ENCODE peak calls at places on chromosomes 3 and 15, in seven cellular contexts. O, S, W, A, R, P and L are unnamed samples.

GRCh38 chr3:67296039-67296892 is 298.2 kb downstream of the KBTBD8 start:
- DNase-seq in P (no peak), W (no peak), S (no peak), A (peak; percentile 5), R (no peak), O (no peak), L (no peak)

GRCh38 chr3:49673715-49674490 is at the start of gene APEH:
- DNase-seq in S (peak; percentile 98), W (peak; percentile 98), O (peak; percentile 95), R (peak; percentile 98), P (peak; percentile 91), A (peak; percentile 98), L (peak; percentile 98)

GRCh38 chr3:3170998-3171397 is 8.5 kb downstream of the CRBN start:
- DNase-seq in P (no peak), O (no peak), S (no peak), W (no peak), A (peak; percentile 44), R (no peak), L (no peak)

GRCh38 chr3:30401971-30402370 is 204.4 kb upstream of the TGFBR2 start:
- DNase-seq in S (no peak), P (peak; percentile 13), O (no peak), A (no peak), W (peak; percentile 27), R (no peak), L (no peak)

GRCh38 chr3:120440001-120440703 is 10.6 kb downstream of the FSTL1 start:
- DNase-seq in R (no peak), A (no peak), P (no peak), S (no peak), W (no peak), O (no peak), L (no peak)

GRCh38 chr3:50268703-50269451 is at the start of gene SEMA3B:
- DNase-seq in R (peak; percentile 97), O (peak; percentile 76), S (peak; percentile 93), W (peak; percentile 79), A (peak; percentile 73), P (no peak), L (peak; percentile 94)

GRCh38 chr15:93028111-93028631 is 60.8 kb downstream of the RGMA start:
- DNase-seq in O (no peak), S (no peak), P (no peak), R (no peak), A (no peak), W (no peak), L (no peak)

GRCh38 chr3:63135362-63135761 is 142.7 kb upstream of the SYNPR start:
- DNase-seq in R (no peak), W (no peak), S (no peak), A (no peak), P (no peak), O (no peak), L (no peak)

GRCh38 chr15:76752549-76752948 is 152.6 kb downstream of the SCAPER start:
- DNase-seq in O (no peak), R (no peak), P (no peak), A (no peak), S (no peak), W (no peak), L (no peak)

GRCh38 chr3:13039286-13039896 is 33.8 kb downstream of the IQSEC1 start:
- DNase-seq in O (no peak), A (no peak), P (no peak), S (no peak), W (no peak), R (no peak), L (no peak)

GRCh38 chr3:100072328-100073048 is 41.8 kb downstream of the FILIP1L start:
- DNase-seq in R (no peak), S (no peak), W (no peak), A (no peak), P (no peak), O (no peak), L (no peak)

GRCh38 chr3:78580691-78581090 is 1187.1 kb downstream of the ROBO1 start:
- DNase-seq in S (no peak), A (no peak), W (no peak), R (no peak), O (no peak), P (no peak), L (no peak)

GRCh38 chr3:178436773-178437172 is 99.5 kb upstream of the KCNMB2 start:
- DNase-seq in S (no peak), O (no peak), A (peak; percentile 22), P (no peak), R (peak; percentile 9), W (no peak), L (no peak)

GRCh38 chr3:123453675-123454074 is 4.8 kb upstream of the ADCY5 start:
- DNase-seq in P (no peak), A (no peak), S (no peak), W (no peak), O (no peak), R (no peak), L (no peak)

DNA sequence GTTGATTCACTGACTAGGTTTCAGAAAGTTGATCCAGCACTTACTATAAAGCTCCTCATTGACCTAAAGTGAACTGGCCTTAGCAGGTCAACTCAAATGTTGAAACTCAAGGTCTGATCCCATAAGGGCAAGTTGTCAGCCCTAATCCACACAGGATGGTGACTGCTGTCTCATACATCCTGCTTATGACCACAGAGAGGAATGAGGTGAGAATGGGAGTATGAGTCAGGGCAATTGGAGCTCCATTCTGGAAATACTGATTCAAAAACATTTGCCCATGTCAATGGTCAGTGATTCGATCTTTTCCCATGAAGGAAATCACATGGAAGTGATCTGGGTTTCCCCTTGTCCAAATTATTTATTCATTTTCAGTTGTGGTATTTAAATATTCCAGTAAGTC is 78.7 kb downstream of the ZNF385D start:
- DNase-seq in O (no peak), S (no peak), R (no peak), W (no peak), A (no peak), P (no peak), L (no peak)
- H3K27ac ChIP-seq in O (no peak overlapping the region), S (no peak overlapping the region), R (no peak overlapping the region), W (no peak overlapping the region), A (no peak overlapping the region), P (no peak overlapping the region), L (no peak overlapping the region)

GRCh38 chr3:188947401-188947982 is 224.3 kb upstream of the TPRG1 start:
- DNase-seq in S (peak; percentile 90), R (peak; percentile 91), O (peak; percentile 92), A (peak; percentile 86), W (peak; percentile 92), P (peak; percentile 74), L (peak; percentile 90)
- TF ChIP-seq POLR2A in S (no peak), R (peak; percentile 85), O (peak; percentile 67), A (peak; percentile 38), W (no peak), P (peak; percentile 63), L (peak; percentile 52)

DNA sequence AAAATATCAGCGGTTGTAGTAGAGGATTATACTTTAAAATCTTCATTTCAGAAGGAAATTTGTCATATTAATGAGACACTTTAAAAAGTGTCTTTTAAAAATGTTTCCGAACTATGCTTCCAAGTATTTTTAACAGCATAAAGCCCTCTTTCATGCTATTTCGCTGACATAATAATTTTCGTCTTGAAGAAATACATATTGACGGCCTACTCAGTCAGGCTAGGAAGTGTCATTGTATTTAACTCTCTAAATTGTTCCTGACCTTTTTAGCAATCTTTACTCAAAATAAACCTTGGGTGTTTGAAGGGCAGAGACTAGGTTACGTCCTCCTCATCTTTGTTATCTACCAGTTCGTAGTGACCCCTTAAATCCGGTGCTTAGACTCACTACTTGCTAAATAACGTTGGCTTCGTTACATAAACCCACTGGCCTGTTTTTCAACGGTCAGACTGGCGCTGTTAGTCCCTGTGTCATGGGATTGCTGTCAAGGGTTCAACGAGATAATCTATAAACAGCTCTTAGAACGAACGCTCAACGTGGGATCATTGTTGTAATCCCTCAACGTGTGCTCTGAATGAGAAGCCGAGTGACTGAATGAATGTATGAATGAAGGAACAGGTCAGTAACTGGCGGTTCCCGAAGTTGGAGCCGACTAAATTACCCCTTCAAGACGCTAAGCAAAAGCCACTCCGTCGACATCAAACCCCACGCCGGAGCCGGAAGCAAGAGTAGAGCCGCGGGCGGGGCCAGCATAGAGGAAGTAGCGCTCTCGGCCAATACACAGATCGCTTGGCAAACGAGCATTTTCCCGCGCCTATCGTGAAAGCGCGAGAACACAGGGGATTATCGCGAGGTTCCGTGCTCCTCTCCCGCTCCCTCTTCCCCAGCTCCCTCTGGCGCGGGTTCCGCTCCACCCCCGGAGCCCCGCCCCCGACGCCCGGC is 516 bp upstream of the LRRC28 start:
- DNase-seq in A (peak; percentile 99), S (peak; percentile 99), R (peak; percentile 99), P (peak; percentile 99), O (peak; percentile 99), W (peak; percentile 99), L (peak; percentile 100)
- H3K4me1 ChIP-seq in A (peaks cover 15% of the 10 kb centered on the region), S (peaks cover 64% of the 10 kb centered on the region), R (peaks cover 56% of the 10 kb centered on the region), P (no peaks in the 10 kb centered on the region), O (peaks cover 5% of the 10 kb centered on the region), W (no peaks in the 10 kb centered on the region), L (peaks cover 49% of the 10 kb centered on the region)

GRCh38 chr3:47348411-47349154 is 32.2 kb upstream of the PTPN23 start:
- DNase-seq in W (no peak), A (no peak), O (no peak), S (no peak), R (no peak), P (no peak), L (no peak)
- H3K27ac ChIP-seq in W (no peak overlapping the region), A (no peak overlapping the region), O (no peak overlapping the region), S (no peak overlapping the region), R (no peak overlapping the region), P (no peak overlapping the region), L (no peak overlapping the region)

GRCh38 chr15:99704444-99704838 is 28.8 kb downstream of the LYSMD4 start:
- DNase-seq in R (peak; percentile 79), S (no peak), W (no peak), A (peak; percentile 90), P (peak; percentile 90), O (no peak), L (peak; percentile 52)
- TF ChIP-seq POLR2A in R (no peak), S (no peak), W (no peak), A (no peak), P (no peak), O (no peak), L (no peak)

GRCh38 chr15:101167791-101168462 is 83.9 kb downstream of the CHSY1 start:
- DNase-seq in W (peak; percentile 88), R (peak; percentile 64), O (no peak), P (peak; percentile 55), A (peak; percentile 12), S (peak; percentile 42), L (peak; percentile 69)
- H3K4me1 ChIP-seq in W (peaks cover 20% of the 10 kb centered on the region), R (peaks cover 17% of the 10 kb centered on the region), O (peaks cover 9% of the 10 kb centered on the region), P (no peaks in the 10 kb centered on the region), A (no peaks in the 10 kb centered on the region), S (peaks cover 50% of the 10 kb centered on the region), L (no peaks in the 10 kb centered on the region)

DNA sequence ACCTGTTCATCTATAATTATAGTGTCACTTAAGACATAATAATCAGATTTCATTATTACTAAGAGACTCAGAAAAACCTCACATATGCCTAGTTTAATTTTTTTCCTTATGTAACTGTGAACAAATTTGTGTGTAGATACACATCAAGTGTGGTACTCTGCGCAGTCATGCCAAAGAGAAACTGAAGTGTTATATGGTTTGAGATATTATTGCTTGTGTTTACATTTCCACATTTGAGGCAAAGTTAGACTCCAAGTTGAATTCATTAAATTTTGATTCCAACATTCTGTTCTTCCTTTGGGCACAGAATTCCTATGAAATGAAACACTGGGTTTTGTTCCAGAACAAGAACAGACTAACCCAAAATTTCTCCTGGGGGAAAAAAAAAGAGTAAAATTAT is 2.2 kb downstream of the MBNL1 start:
- DNase-seq in A (no peak), R (no peak), O (no peak), W (no peak), P (no peak), S (no peak), L (no peak)
- H3K27ac ChIP-seq in A (peak overlapping the region; percentile 98), R (no peak overlapping the region), O (peak overlapping the region; percentile 97), W (peak overlapping the region; percentile 98), P (peak overlapping the region; percentile 99), S (no peak overlapping the region), L (no peak overlapping the region)